ENCODE peak calls at places on chromosome 22, in five cellular contexts. E is activated CD8-positive, alpha-beta memory T cell treated with anti-CD3 and anti-CD28 coated beads for 4 hours; P is SW480; Y is left kidney; K is adrenal gland. U is an unnamed sample.

GRCh38 chr22:19131685-19132015 is 542 bp downstream of the TSSK2 start:
- DNase-seq in E (no peak), K (no peak), P (no peak), Y (no peak), U (no peak)

GRCh38 chr22:33898121-33898520 is 22.2 kb downstream of the LARGE1 start:
- DNase-seq in Y (no peak), K (no peak), P (no peak), E (no peak), U (no peak)

GRCh38 chr22:25564979-25565677 is 653 bp downstream of the GRK3 start:
- DNase-seq in Y (peak), P (peak), K (peak), E (no peak), U (no peak)

GRCh38 chr22:44807915-44808690 is 55.7 kb downstream of the ARHGAP8 start:
- DNase-seq in K (no peak), E (no peak), P (no peak), Y (peak), U (no peak)

GRCh38 chr22:38069372-38070249 is 12.4 kb downstream of the PICK1 start:
- DNase-seq in K (no peak), P (no peak), Y (peak), E (no peak), U (peak)

GRCh38 chr22:22349455-22349836 is 104.9 kb downstream of the VPREB1 start:
- DNase-seq in K (no peak), Y (no peak), P (no peak), E (no peak), U (no peak)

GRCh38 chr22:29450222-29450621 is 11.8 kb downstream of the RFPL1 start:
- DNase-seq in E (no peak), Y (no peak), K (no peak), P (no peak), U (no peak)

GRCh38 chr22:29630180-29630498 is 26.7 kb downstream of the NF2 start:
- DNase-seq in K (no peak), P (no peak), Y (peak), E (no peak), U (no peak)

GRCh38 chr22:46669201-46669600 is 49.0 kb downstream of the GRAMD4 start:
- DNase-seq in E (no peak), Y (no peak), K (no peak), P (no peak), U (no peak)

GRCh38 chr22:45678961-45679912 is 7.6 kb downstream of the ATXN10 start:
- DNase-seq in K (no peak), E (no peak), Y (no peak), P (no peak), U (no peak)

GRCh38 chr22:50191041-50191740 is 5.5 kb downstream of the TRABD start:
- DNase-seq in P (no peak), K (no peak), Y (peak), E (peak), U (no peak)

GRCh38 chr22:40819741-40820140 is 595 bp upstream of the SLC25A17 start:
- DNase-seq in P (peak), K (no peak), E (no peak), Y (no peak), U (no peak)

GRCh38 chr22:18947905-18948304 is 11.8 kb upstream of the PRODH start:
- DNase-seq in E (no peak), P (no peak), Y (no peak), K (no peak), U (no peak)

GRCh38 chr22:23915230-23915754 is 21.1 kb downstream of the MIF start:
- DNase-seq in E (no peak), P (no peak), Y (no peak), K (no peak), U (no peak)

GRCh38 chr22:45742866-45743450 is 71.3 kb downstream of the ATXN10 start:
- DNase-seq in K (no peak), Y (peak), P (no peak), E (no peak), U (no peak)

GRCh38 chr22:44024288-44024908 is at the start of gene PARVB:
- DNase-seq in P (peak), Y (peak), E (no peak), K (peak), U (no peak)

GRCh38 chr22:36253523-36254490 is 874 bp downstream of the APOL1 start:
- DNase-seq in K (no peak), Y (no peak), E (peak), P (no peak), U (no peak)

GRCh38 chr22:46063861-46064235 is 86.5 kb upstream of the PPARA start:
- DNase-seq in P (no peak), E (no peak), Y (no peak), K (no peak), U (no peak)

GRCh38 chr22:50018608-50019291 is 6.2 kb upstream of the IL17REL start:
- DNase-seq in Y (no peak), P (no peak), K (no peak), E (no peak), U (no peak)

GRCh38 chr22:32323513-32324164 is 34.0 kb upstream of the RFPL3 start:
- DNase-seq in P (no peak), E (no peak), Y (no peak), K (no peak), U (no peak)

GRCh38 chr22:40326905-40327735 is 19.2 kb upstream of the ADSL start:
- DNase-seq in P (no peak), K (no peak), E (no peak), Y (peak), U (no peak)

GRCh38 chr22:17115311-17115710 is 5.8 kb downstream of the TMEM121B start:
- DNase-seq in K (no peak), E (no peak), Y (no peak), P (no peak), U (no peak)